ENCODE peak calls at places on chromosomes 11 and 22, in four cellular contexts. W, Q, E and V are unnamed samples.
A peak's percentile ranks its signal among the peaks of the same experiment; 100 is the strongest.

GRCh38 chr11:33387586-33387985 is 130.4 kb downstream of the HIPK3 start:
- DNase-seq in W (no peak), Q (no peak), E (no peak), V (no peak)

GRCh38 chr22:37077802-37078448 is 26.4 kb downstream of the KCTD17 start:
- DNase-seq in W (peak; percentile 27), Q (no peak), E (peak; percentile 78), V (peak; percentile 76)

GRCh38 chr11:123409456-123409801 is 20.6 kb upstream of the GRAMD1B start:
- DNase-seq in W (no peak), Q (no peak), E (no peak), V (no peak)

GRCh38 chr11:28836285-28837081 is 728.3 kb downstream of the METTL15 start:
- DNase-seq in W (peak; percentile 97), Q (no peak), E (no peak), V (no peak)

GRCh38 chr22:37419916-37420655 is 7.2 kb downstream of the ELFN2 start:
- DNase-seq in W (no peak), Q (no peak), E (no peak), V (no peak)

GRCh38 chr11:86916330-86916729 is 38.9 kb downstream of the FZD4 start:
- DNase-seq in W (peak; percentile 72), Q (no peak), E (no peak), V (no peak)

GRCh38 chr11:106021967-106022794 is at the start of gene MSANTD4:
- DNase-seq in W (peak; percentile 98), Q (peak; percentile 99), E (peak; percentile 82), V (peak; percentile 92)

GRCh38 chr11:107988397-107989158 is 20.1 kb upstream of the CUL5 start:
- DNase-seq in W (no peak), Q (no peak), E (no peak), V (no peak)

GRCh38 chr11:124915541-124916369 is 3.3 kb upstream of the HEPN1 start:
- DNase-seq in W (no peak), Q (no peak), E (no peak), V (no peak)

GRCh38 chr11:15707971-15708370 is 593.2 kb downstream of the INSC start:
- DNase-seq in W (no peak), Q (peak; percentile 62), E (no peak), V (no peak)

GRCh38 chr11:114340311-114341131 is 44.3 kb downstream of the NNMT start:
- DNase-seq in W (peak; percentile 75), Q (peak; percentile 57), E (no peak), V (peak; percentile 30)

GRCh38 chr11:31657091-31657490 is 147.5 kb downstream of the ELP4 start:
- DNase-seq in W (peak; percentile 50), Q (no peak), E (no peak), V (no peak)

GRCh38 chr22:38788417-38788816 is 5.5 kb downstream of the DNAL4 start:
- DNase-seq in W (peak; percentile 30), Q (peak; percentile 60), E (no peak), V (no peak)

GRCh38 chr11:130403301-130403804 is 25.1 kb downstream of the ADAMTS8 start:
- DNase-seq in W (peak; percentile 36), Q (no peak), E (no peak), V (no peak)

GRCh38 chr11:68259122-68259959 is 12.4 kb downstream of the C11orf24 start:
- DNase-seq in W (no peak), Q (no peak), E (no peak), V (no peak)

GRCh38 chr11:65225284-65226102 is 36.3 kb upstream of the POLA2 start:
- DNase-seq in W (peak; percentile 60), Q (no peak), E (peak; percentile 23), V (no peak)

GRCh38 chr11:5349550-5349949 is 1.8 kb upstream of the OR51B6 start:
- DNase-seq in W (no peak), Q (no peak), E (no peak), V (no peak)

GRCh38 chr22:30074994-30075393 is 5.3 kb upstream of the HORMAD2 start:
- DNase-seq in W (no peak), Q (no peak), E (no peak), V (no peak)

GRCh38 chr22:38086001-38086845 is 2.2 kb upstream of the SLC16A8 start:
- DNase-seq in W (no peak), Q (no peak), E (no peak), V (no peak)

GRCh38 chr22:40524392-40525249 is 111.9 kb downstream of the MRTFA start:
- DNase-seq in W (no peak), Q (no peak), E (no peak), V (no peak)

GRCh38 chr11:3840870-3841425 is at the start of gene RHOG:
- DNase-seq in W (peak; percentile 78), Q (peak; percentile 48), E (peak; percentile 47), V (peak; percentile 68)

GRCh38 chr22:28328751-28329150 is 350.9 kb downstream of the TTC28 start:
- DNase-seq in W (no peak), Q (no peak), E (no peak), V (no peak)

GRCh38 chr11:73236879-73237278 is 18.8 kb downstream of the P2RY2 start:
- DNase-seq in W (peak; percentile 46), Q (no peak), E (no peak), V (no peak)

GRCh38 chr11:8059571-8060011 is 21.4 kb upstream of the TUB start:
- DNase-seq in W (no peak), Q (no peak), E (no peak), V (no peak)

GRCh38 chr22:38843716-38844660 is at the start of gene NPTXR:
- DNase-seq in W (peak; percentile 56), Q (peak; percentile 51), E (no peak), V (peak; percentile 14)

GRCh38 chr11:126132319-126132718 is 69.7 kb upstream of the CDON start:
- DNase-seq in W (no peak), Q (no peak), E (no peak), V (no peak)

GRCh38 chr11:86674965-86675364 is 2.5 kb upstream of the ME3 start:
- DNase-seq in W (no peak), Q (no peak), E (no peak), V (no peak)

GRCh38 chr22:46024136-46024840 is 47.3 kb upstream of the WNT7B start:
- DNase-seq in W (no peak), Q (no peak), E (no peak), V (no peak)